ENCODE peak calls at places on chromosomes 16 and 17, in nine cellular contexts. G is GM12865; O is body of pancreas; H is midbrain; B is stimulated activated CD8-positive, alpha-beta memory T cell treated with anti-CD3 and anti-CD28 coated beads, Interleukin-4, amount 100 ng/mL, for 48 hours; L is memory B cell; P is activated naive CD4-positive, alpha-beta T cell; F is heart left ventricle; K is GM04503. Z is an unnamed sample.

GRCh38 chr16:67183284-67183626 is 508 bp downstream of the MATCAP1 start:
- DNase-seq in G (no peak), O (no peak), H (no peak), B (no peak), L (no peak), P (no peak), F (no peak), K (no peak), Z (no peak)

GRCh38 chr16:55642611-55643010 is 13.2 kb upstream of the SLC6A2 start:
- DNase-seq in G (no peak), O (no peak), H (no peak), B (no peak), L (no peak), P (no peak), F (no peak), K (no peak), Z (no peak)

GRCh38 chr16:65319621-65320231 is 197.9 kb upstream of the CDH11 start:
- DNase-seq in G (no peak), O (no peak), H (no peak), B (no peak), L (no peak), P (no peak), F (no peak), K (no peak), Z (no peak)

GRCh38 chr16:69929480-69929879 is 21.7 kb upstream of the CLEC18A start:
- DNase-seq in G (no peak), O (no peak), H (no peak), B (no peak), L (no peak), P (no peak), F (no peak), K (no peak), Z (no peak)

GRCh38 chr16:21647562-21648164 is 4.7 kb downstream of the IGSF6 start:
- DNase-seq in G (no peak), O (no peak), H (no peak), B (no peak), L (no peak), P (no peak), F (no peak), K (no peak), Z (no peak)

GRCh38 chr17:49596613-49597244 is 21.1 kb downstream of the NXPH3 start:
- DNase-seq in G (no peak), O (no peak), H (no peak), B (no peak), L (no peak), P (no peak), F (no peak), K (no peak), Z (no peak)

GRCh38 chr16:67857547-67858233 is 10.2 kb upstream of the CENPT start:
- DNase-seq in G (no peak), O (peak; percentile 83), H (no peak), B (peak; percentile 46), L (no peak), P (no peak), F (no peak), K (peak; percentile 99), Z (no peak)

GRCh38 chr17:58303981-58304734 is 23.4 kb upstream of the MPO start:
- DNase-seq in G (peak; percentile 74), O (peak; percentile 52), H (peak; percentile 15), B (peak; percentile 79), L (peak; percentile 56), P (peak; percentile 50), F (no peak), K (no peak), Z (peak; percentile 95)

GRCh38 chr16:30185683-30186421 is 2.5 kb downstream of the CORO1A start:
- DNase-seq in G (peak; percentile 98), O (peak; percentile 19), H (peak; percentile 31), B (peak; percentile 84), L (peak; percentile 77), P (peak; percentile 75), F (peak; percentile 88), K (no peak), Z (peak; percentile 77)

GRCh38 chr16:31157136-31157535 is 7.3 kb upstream of the PRSS36 start:
- DNase-seq in G (no peak), O (no peak), H (peak; percentile 29), B (no peak), L (no peak), P (no peak), F (peak; percentile 70), K (no peak), Z (no peak)

GRCh38 chr16:87333101-87333500 is 15.9 kb upstream of the C16orf95 start:
- DNase-seq in G (no peak), O (no peak), H (peak; percentile 71), B (no peak), L (no peak), P (no peak), F (peak; percentile 38), K (no peak), Z (no peak)

GRCh38 chr17:7293131-7293557 is 1.3 kb downstream of the YBX2 start:
- DNase-seq in G (no peak), O (no peak), H (no peak), B (no peak), L (no peak), P (no peak), F (no peak), K (no peak), Z (no peak)

GRCh38 chr16:23505180-23505665 is 5.1 kb downstream of the GGA2 start:
- DNase-seq in G (no peak), O (no peak), H (no peak), B (no peak), L (no peak), P (no peak), F (no peak), K (no peak), Z (no peak)

GRCh38 chr17:10875411-10875810 is 37.5 kb upstream of the PIRT start:
- DNase-seq in G (peak; percentile 10), O (no peak), H (peak; percentile 1), B (peak; percentile 36), L (no peak), P (no peak), F (no peak), K (no peak), Z (no peak)

GRCh38 chr17:76924345-76925332 is 56.4 kb downstream of the MGAT5B start:
- DNase-seq in G (no peak), O (no peak), H (no peak), B (no peak), L (no peak), P (no peak), F (no peak), K (no peak), Z (no peak)

GRCh38 chr17:50612281-50612680 is 22.4 kb upstream of the ABCC3 start:
- DNase-seq in G (no peak), O (no peak), H (no peak), B (no peak), L (no peak), P (no peak), F (no peak), K (no peak), Z (no peak)

GRCh38 chr17:56866496-56866895 is 32.5 kb downstream of the DGKE start:
- DNase-seq in G (no peak), O (no peak), H (no peak), B (no peak), L (no peak), P (no peak), F (no peak), K (no peak), Z (no peak)

GRCh38 chr16:75099738-75100615 is 16.6 kb downstream of the LDHD start:
- DNase-seq in G (peak; percentile 61), O (no peak), H (no peak), B (peak; percentile 63), L (no peak), P (peak; percentile 28), F (peak; percentile 74), K (no peak), Z (no peak)

GRCh38 chr16:80197790-80198201 is 343.0 kb upstream of the DYNLRB2 start:
- DNase-seq in G (no peak), O (no peak), H (no peak), B (no peak), L (no peak), P (no peak), F (no peak), K (peak; percentile 73), Z (no peak)

GRCh38 chr16:14249291-14250032 is 178.3 kb downstream of the MRTFB start:
- DNase-seq in G (peak; percentile 66), O (peak; percentile 49), H (peak; percentile 59), B (peak; percentile 65), L (peak; percentile 53), P (peak; percentile 7), F (no peak), K (peak; percentile 5), Z (peak; percentile 30)

GRCh38 chr16:11250091-11250785 is 5.8 kb downstream of the SOCS1 start:
- DNase-seq in G (peak; percentile 74), O (no peak), H (no peak), B (peak; percentile 71), L (no peak), P (no peak), F (peak; percentile 33), K (no peak), Z (no peak)

GRCh38 chr17:50785942-50786570 is 18.7 kb upstream of the ANKRD40CL start:
- DNase-seq in G (no peak), O (peak; percentile 47), H (peak; percentile 34), B (no peak), L (no peak), P (no peak), F (no peak), K (peak; percentile 29), Z (no peak)

GRCh38 chr17:17682737-17683675 is 1.7 kb downstream of the RAI1 start:
- DNase-seq in G (peak; percentile 69), O (peak; percentile 71), H (peak; percentile 61), B (peak; percentile 81), L (peak; percentile 50), P (peak; percentile 59), F (peak; percentile 83), K (no peak), Z (no peak)

GRCh38 chr16:85207357-85207921 is 95.2 kb upstream of the CIBAR2 start:
- DNase-seq in G (no peak), O (no peak), H (no peak), B (no peak), L (no peak), P (no peak), F (no peak), K (no peak), Z (no peak)

GRCh38 chr16:74724820-74725549 is 24.3 kb upstream of the MLKL start:
- DNase-seq in G (no peak), O (no peak), H (peak; percentile 94), B (no peak), L (no peak), P (no peak), F (no peak), K (no peak), Z (no peak)

GRCh38 chr16:468072-468821 is 42.8 kb downstream of the RAB11FIP3 start:
- DNase-seq in G (no peak), O (no peak), H (peak; percentile 37), B (no peak), L (no peak), P (no peak), F (no peak), K (no peak), Z (no peak)

GRCh38 chr16:82605863-82606620 is 20.7 kb upstream of the CDH13 start:
- DNase-seq in G (no peak), O (no peak), H (no peak), B (no peak), L (no peak), P (no peak), F (no peak), K (no peak), Z (no peak)

GRCh38 chr17:4539576-4540223 is 15.5 kb downstream of the MYBBP1A start:
- DNase-seq in G (no peak), O (no peak), H (no peak), B (no peak), L (no peak), P (no peak), F (no peak), K (no peak), Z (no peak)

Z was measured in GM12891.